ENCODE peak calls at places on chromosome 19, in ten cellular contexts. F is sigmoid colon, C is hepatocyte, A is endothelial cell of umbilical vein, P is Peyer's patch, K is lower lobe of right lung, T is dorsolateral prefrontal cortex, L is cardiac muscle cell, M is tibial artery, W is heart left ventricle. U is an unnamed sample.

GRCh38 chr19:47190167-47190727 is 40.8 kb downstream of the BBC3 start:
- DNase-seq in W (peak; percentile 26), C (peak; percentile 61), M (peak; percentile 93), A (peak; percentile 97), K (peak; percentile 88), T (peak; percentile 47), L (peak; percentile 41), P (peak; percentile 53), F (peak; percentile 76), U (peak; percentile 67)

GRCh38 chr19:5867201-5868136 is 2.9 kb downstream of the FUT5 start:
- DNase-seq in C (no peak), T (no peak), A (no peak), F (no peak), M (no peak), W (no peak), K (no peak), L (no peak), P (no peak), U (no peak)

GRCh38 chr19:8515317-8515716 is 1.4 kb upstream of the ZNF414 start:
- DNase-seq in P (no peak), W (no peak), L (no peak), C (no peak), A (no peak), M (no peak), T (no peak), K (peak; percentile 74), F (no peak), U (no peak)

GRCh38 chr19:54114340-54114826 is 1.1 kb downstream of the TFPT start:
- DNase-seq in T (peak; percentile 7), C (peak; percentile 45), F (no peak), A (peak; percentile 31), M (no peak), P (peak; percentile 72), K (peak; percentile 66), W (peak; percentile 49), L (no peak), U (peak; percentile 54)

GRCh38 chr19:19642506-19643157 is 825 bp downstream of the GMIP start:
- DNase-seq in T (no peak), K (no peak), P (peak; percentile 69), M (no peak), A (peak; percentile 16), C (no peak), L (no peak), W (no peak), F (no peak), U (peak; percentile 41)

GRCh38 chr19:1312732-1313694 is 27.3 kb downstream of the EFNA2 start:
- DNase-seq in C (peak; percentile 58), M (no peak), L (no peak), P (no peak), T (no peak), F (no peak), K (no peak), A (peak; percentile 41), W (no peak), U (no peak)

GRCh38 chr19:46728693-46729339 is 11.9 kb upstream of the PRKD2 start:
- DNase-seq in K (peak; percentile 87), L (peak; percentile 74), W (peak; percentile 78), P (peak; percentile 77), C (peak; percentile 87), F (peak; percentile 87), A (peak; percentile 88), M (no peak), T (peak; percentile 42), U (peak; percentile 87)

GRCh38 chr19:39590265-39590664 is 12.1 kb upstream of the LGALS13 start:
- DNase-seq in A (peak; percentile 4), P (no peak), F (no peak), W (no peak), C (peak; percentile 5), T (no peak), L (peak; percentile 58), K (no peak), M (no peak), U (no peak)

GRCh38 chr19:38251564-38252051 is 4.6 kb downstream of the PPP1R14A start:
- DNase-seq in C (peak; percentile 56), L (no peak), T (no peak), A (peak; percentile 28), F (peak; percentile 83), K (no peak), W (peak; percentile 89), M (peak; percentile 94), P (no peak), U (no peak)

GRCh38 chr19:3360494-3361383 is 5.6 kb upstream of the NFIC start:
- DNase-seq in T (peak; percentile 66), A (peak; percentile 47), P (peak; percentile 56), L (peak; percentile 56), M (peak; percentile 91), C (no peak), W (peak; percentile 86), F (peak; percentile 94), K (peak; percentile 79), U (peak; percentile 81)

GRCh38 chr19:55118401-55118991 is 1.1 kb upstream of the PPP1R12C start:
- DNase-seq in T (peak; percentile 81), K (peak; percentile 71), L (peak; percentile 19), F (no peak), M (no peak), A (no peak), C (peak; percentile 55), P (no peak), W (peak; percentile 57), U (no peak)

GRCh38 chr19:31625056-31625455 is 275.8 kb upstream of the TSHZ3 start:
- DNase-seq in M (no peak), W (no peak), C (no peak), T (no peak), L (no peak), A (no peak), F (no peak), K (no peak), P (no peak), U (no peak)

GRCh38 chr19:38656171-38656981 is 8.9 kb downstream of the ACTN4 start:
- DNase-seq in F (no peak), A (no peak), T (no peak), K (no peak), P (no peak), C (no peak), L (no peak), M (no peak), W (no peak), U (no peak)

GRCh38 chr19:1164684-1165531 is 9.2 kb downstream of the SBNO2 start:
- DNase-seq in C (no peak), K (peak; percentile 64), L (no peak), F (no peak), P (no peak), T (no peak), M (no peak), W (no peak), A (no peak), U (no peak)

GRCh38 chr19:17312481-17313113 is 3.2 kb downstream of the DDA1 start:
- DNase-seq in F (no peak), K (no peak), T (no peak), P (no peak), L (no peak), W (no peak), M (no peak), C (peak; percentile 7), A (no peak), U (no peak)

GRCh38 chr19:17309198-17309961 is at the start of gene DDA1:
- DNase-seq in A (peak; percentile 100), M (peak; percentile 100), F (peak; percentile 100), L (peak; percentile 100), P (peak; percentile 100), W (peak; percentile 100), T (peak; percentile 100), K (peak; percentile 100), C (peak; percentile 100), U (peak; percentile 100)

GRCh38 chr19:17311455-17312248 is 2.3 kb downstream of the DDA1 start:
- DNase-seq in W (no peak), C (peak; percentile 74), T (no peak), M (no peak), L (no peak), P (no peak), K (no peak), A (no peak), F (no peak), U (no peak)

GRCh38 chr19:17309962-17310461 is 649 bp downstream of the DDA1 start:
- DNase-seq in M (no peak), P (no peak), K (no peak), A (no peak), C (no peak), W (no peak), L (no peak), T (no peak), F (no peak), U (no peak)

DNA sequence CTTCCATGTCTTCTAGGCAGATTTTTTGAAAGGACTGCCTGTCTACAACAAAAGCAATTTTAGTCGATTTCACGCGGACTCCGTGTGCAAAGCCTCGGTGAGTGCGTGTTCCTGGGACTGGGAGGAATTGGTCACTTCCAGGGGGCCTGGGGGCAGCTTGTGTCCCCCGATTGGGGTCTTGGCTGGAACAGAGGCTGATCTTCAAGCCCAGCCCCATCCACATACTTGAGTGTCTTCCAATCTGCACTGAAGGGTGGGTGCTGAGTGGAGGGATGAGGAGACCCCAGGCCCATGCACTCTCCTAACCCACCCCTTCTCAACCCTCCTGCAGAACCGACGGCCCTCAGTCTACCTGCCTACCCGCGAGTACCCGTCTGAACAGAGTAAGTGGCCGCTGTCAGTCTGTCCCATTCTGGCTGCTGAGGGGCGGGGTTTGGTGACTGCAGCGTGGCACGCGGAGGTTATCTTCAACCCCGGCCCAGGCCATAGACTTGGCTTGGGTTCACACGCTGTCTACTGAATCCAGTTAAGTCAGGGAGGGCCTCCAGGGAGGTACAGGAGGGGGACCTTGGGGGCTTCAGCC is 4.7 kb downstream of the DDA1 start:
- DNase-seq in K (no peak), P (no peak), L (no peak), M (no peak), F (peak; percentile 56), C (no peak), A (no peak), W (no peak), T (no peak), U (no peak)
- H3K27ac ChIP-seq in K (no peak overlapping the region), P (no peak overlapping the region), L (no peak overlapping the region), M (no peak overlapping the region), F (no peak overlapping the region), C (no peak overlapping the region), A (no peak overlapping the region), W (no peak overlapping the region), T (no peak overlapping the region), U (no peak overlapping the region)

GRCh38 chr19:4539697-4540581 is at the start of gene LRG1:
- DNase-seq in L (no peak), F (no peak), K (peak; percentile 88), M (no peak), T (no peak), P (no peak), C (peak; percentile 73), A (peak; percentile 30), W (no peak), U (no peak)
- H3K4me3 ChIP-seq in L (no peak within 1 kb of the TSS), F (no peak within 1 kb of the TSS), K (peak within 1 kb of the TSS; percentile 38), M (no peak within 1 kb of the TSS), T (no peak within 1 kb of the TSS), P (peak within 1 kb of the TSS; percentile 5), C (no peak within 1 kb of the TSS), A (no peak within 1 kb of the TSS), W (no peak within 1 kb of the TSS), U (no peak within 1 kb of the TSS)

GRCh38 chr19:30444253-30444671 is 72.1 kb downstream of the ZNF536 start:
- DNase-seq in K (no peak), A (no peak), M (peak; percentile 58), F (no peak), W (no peak), C (no peak), T (no peak), L (no peak), P (no peak), U (no peak)
- H3K27ac ChIP-seq in K (no peak overlapping the region), A (no peak overlapping the region), M (no peak overlapping the region), F (no peak overlapping the region), W (no peak overlapping the region), C (no peak overlapping the region), T (no peak overlapping the region), L (no peak overlapping the region), P (no peak overlapping the region), U (no peak overlapping the region)

GRCh38 chr19:49613374-49613773 is 22.4 kb downstream of the PRR12 start:
- DNase-seq in L (no peak), A (peak; percentile 53), K (no peak), W (no peak), P (no peak), F (no peak), C (peak; percentile 48), M (no peak), T (no peak), U (no peak)
- H3K4me3 ChIP-seq in L (no peak overlapping the region), A (no peak overlapping the region), K (no peak overlapping the region), W (no peak overlapping the region), P (no peak overlapping the region), F (no peak overlapping the region), C (no peak overlapping the region), M (no peak overlapping the region), T (no peak overlapping the region), U (no peak overlapping the region)